ENCODE peak calls at places on chromosomes 6 and 20, in four cellular contexts. Y is stimulated activated naive CD8-positive, alpha-beta T cell treated with anti-CD3 and anti-CD28 coated beads, Interleukin-15, Interleukin-2, amounts not matched to agents 100 U/mL and 50 U/mL, for 24 hours; P is midbrain; Z is NT2/D1. E is an unnamed sample.

GRCh38 chr6:140393665-140394064 is 1019.2 kb upstream of the CITED2 start:
- DNase-seq in Y (no peak), P (no peak), Z (no peak), E (no peak)

GRCh38 chr6:14882394-14883073 is 363.3 kb upstream of the JARID2 start:
- DNase-seq in Y (no peak), P (no peak), Z (no peak), E (no peak)

GRCh38 chr20:60857708-60858107 is 394.4 kb upstream of the CDH4 start:
- DNase-seq in Y (no peak), P (no peak), Z (no peak), E (no peak)

GRCh38 chr6:408599-409102 is 17.1 kb downstream of the IRF4 start:
- DNase-seq in Y (no peak), P (no peak), Z (no peak), E (no peak)

GRCh38 chr6:164826831-164827468 is 482.5 kb downstream of the C6orf118 start:
- DNase-seq in Y (no peak), P (peak), Z (no peak), E (no peak)

GRCh38 chr6:166656269-166657206 is 29.5 kb upstream of the RPS6KA2 start:
- DNase-seq in Y (no peak), P (no peak), Z (no peak), E (no peak)

GRCh38 chr6:87718662-87719433 is 16.8 kb upstream of the AKIRIN2 start:
- DNase-seq in Y (no peak), P (no peak), Z (no peak), E (no peak)

GRCh38 chr6:145756170-145756662 is 20.9 kb upstream of the EPM2A start:
- DNase-seq in Y (no peak), P (no peak), Z (no peak), E (no peak)

GRCh38 chr6:4799912-4800311 is 23.7 kb downstream of the CDYL start:
- DNase-seq in Y (no peak), P (no peak), Z (no peak), E (no peak)

GRCh38 chr6:99333068-99333467 is 16.4 kb downstream of the FAXC start:
- DNase-seq in Y (no peak), P (no peak), Z (no peak), E (peak)

GRCh38 chr20:57440678-57441509 is 49.7 kb downstream of the RBM38 start:
- DNase-seq in Y (no peak), P (peak), Z (no peak), E (no peak)

GRCh38 chr20:33651562-33652048 is 10.5 kb upstream of the C20orf144 start:
- DNase-seq in Y (no peak), P (no peak), Z (no peak), E (no peak)

GRCh38 chr20:58684291-58684690 is 8.3 kb upstream of the NPEPL1 start:
- DNase-seq in Y (no peak), P (no peak), Z (no peak), E (no peak)

GRCh38 chr6:106619223-106619622 is 10.1 kb downstream of the RTN4IP1 start:
- DNase-seq in Y (no peak), P (no peak), Z (no peak), E (no peak)

GRCh38 chr20:52191132-52191435 is 495 bp downstream of the ZFP64 start:
- DNase-seq in Y (no peak), P (peak), Z (peak), E (no peak)

GRCh38 chr6:160767019-160767646 is 65.1 kb downstream of the PLG start:
- DNase-seq in Y (peak), P (peak), Z (peak), E (peak)

GRCh38 chr6:165245287-165245686 is 64.1 kb downstream of the C6orf118 start:
- DNase-seq in Y (no peak), P (peak), Z (no peak), E (no peak)

GRCh38 chr6:15303920-15304291 is 58.0 kb downstream of the JARID2 start:
- DNase-seq in Y (no peak), P (no peak), Z (no peak), E (no peak)

GRCh38 chr6:100260584-100260983 is 204.1 kb downstream of the SIM1 start:
- DNase-seq in Y (no peak), P (no peak), Z (no peak), E (no peak)

GRCh38 chr20:50356962-50357782 is 153.0 kb upstream of the PTPN1 start:
- DNase-seq in Y (no peak), P (no peak), Z (no peak), E (no peak)

GRCh38 chr6:70336976-70337375 is 34.1 kb upstream of the COL9A1 start:
- DNase-seq in Y (no peak), P (no peak), Z (no peak), E (no peak)

GRCh38 chr20:45842169-45842812 is 8.7 kb downstream of the SNX21 start:
- DNase-seq in Y (no peak), P (no peak), Z (no peak), E (peak)

GRCh38 chr6:29926081-29926794 is 16.1 kb upstream of the HLA-A start:
- DNase-seq in Y (peak), P (no peak), Z (no peak), E (peak)

GRCh38 chr6:23435798-23436197 is 690.2 kb upstream of the NRSN1 start:
- DNase-seq in Y (no peak), P (no peak), Z (no peak), E (no peak)

GRCh38 chr20:54654460-54654859 is 179.1 kb downstream of the DOK5 start:
- DNase-seq in Y (no peak), P (no peak), Z (no peak), E (no peak)

GRCh38 chr20:14495066-14495465 is 157.7 kb upstream of the FLRT3 start:
- DNase-seq in Y (no peak), P (no peak), Z (no peak), E (no peak)

GRCh38 chr6:17429381-17430061 is 36.1 kb downstream of the CAP2 start:
- DNase-seq in Y (no peak), P (no peak), Z (no peak), E (no peak)

GRCh38 chr20:47164076-47164634 is 192.3 kb downstream of the ZMYND8 start:
- DNase-seq in Y (no peak), P (no peak), Z (no peak), E (no peak)

GRCh38 chr20:25030007-25030648 is 27.8 kb downstream of the ACSS1 start:
- DNase-seq in Y (no peak), P (peak), Z (no peak), E (no peak)

GRCh38 chr20:47691632-47692031 is 93.6 kb downstream of the SULF2 start:
- DNase-seq in Y (no peak), P (no peak), Z (no peak), E (no peak)

GRCh38 chr20:4956200-4956810 is 45.0 kb downstream of the SLC23A2 start:
- DNase-seq in Y (no peak), P (peak), Z (peak), E (peak)

GRCh38 chr20:32052090-32052791 is at the start of gene HCK:
- DNase-seq in Y (peak), P (no peak), Z (no peak), E (peak)

GRCh38 chr6:134589512-134589911 is 271.6 kb upstream of the SGK1 start:
- DNase-seq in Y (no peak), P (no peak), Z (peak), E (no peak)